ENCODE peak calls at places on chromosomes 16 and 17, in eight cellular contexts. W, T, E, U, I, N, O and D are unnamed samples.

GRCh38 chr16:4008116-4008515 is 108.1 kb downstream of the ADCY9 start:
- DNase-seq in W (no peak), T (no peak), E (no peak), U (no peak), I (no peak), N (no peak), O (no peak), D (no peak)

GRCh38 chr17:62093188-62094155 is 28.4 kb upstream of the MED13 start:
- DNase-seq in W (peak), T (peak), E (no peak), U (peak), I (peak), N (no peak), O (no peak), D (no peak)

GRCh38 chr16:89167425-89167941 is 4.1 kb upstream of the CDH15 start:
- DNase-seq in W (peak), T (peak), E (no peak), U (peak), I (peak), N (peak), O (peak), D (peak)

GRCh38 chr16:66977341-66978113 is 10.9 kb upstream of the CES4A start:
- DNase-seq in W (peak), T (peak), E (peak), U (peak), I (peak), N (peak), O (peak), D (peak)

GRCh38 chr16:8944113-8944765 is 19.5 kb downstream of the USP7 start:
- DNase-seq in W (no peak), T (no peak), E (no peak), U (no peak), I (no peak), N (no peak), O (no peak), D (no peak)

GRCh38 chr17:40448639-40449261 is 5.5 kb downstream of the IGFBP4 start:
- DNase-seq in W (no peak), T (no peak), E (no peak), U (peak), I (no peak), N (no peak), O (peak), D (no peak)

GRCh38 chr17:49819118-49819517 is 28.8 kb downstream of the TAC4 start:
- DNase-seq in W (no peak), T (no peak), E (no peak), U (no peak), I (no peak), N (no peak), O (no peak), D (no peak)

GRCh38 chr16:19697756-19698318 is 20.2 kb downstream of the KNOP1 start:
- DNase-seq in W (no peak), T (no peak), E (no peak), U (peak), I (no peak), N (no peak), O (no peak), D (no peak)

GRCh38 chr17:7854078-7854777 is 638 bp upstream of the TMEM88 start:
- DNase-seq in W (no peak), T (no peak), E (no peak), U (no peak), I (no peak), N (peak), O (peak), D (no peak)

GRCh38 chr17:67289174-67289876 is 44.3 kb upstream of the HELZ start:
- DNase-seq in W (peak), T (no peak), E (peak), U (no peak), I (peak), N (no peak), O (peak), D (no peak)

GRCh38 chr17:7705269-7706255 is 560 bp downstream of the EFNB3 start:
- DNase-seq in W (no peak), T (no peak), E (no peak), U (no peak), I (no peak), N (no peak), O (no peak), D (no peak)

GRCh38 chr17:77215281-77215680 is 74.5 kb downstream of the SEC14L1 start:
- DNase-seq in W (no peak), T (no peak), E (no peak), U (no peak), I (no peak), N (no peak), O (no peak), D (no peak)
- H3K27ac ChIP-seq in W (no peak), T (no peak), E (no peak), U (no peak), I (no peak), N (no peak), O (no peak), D (no peak)

DNA sequence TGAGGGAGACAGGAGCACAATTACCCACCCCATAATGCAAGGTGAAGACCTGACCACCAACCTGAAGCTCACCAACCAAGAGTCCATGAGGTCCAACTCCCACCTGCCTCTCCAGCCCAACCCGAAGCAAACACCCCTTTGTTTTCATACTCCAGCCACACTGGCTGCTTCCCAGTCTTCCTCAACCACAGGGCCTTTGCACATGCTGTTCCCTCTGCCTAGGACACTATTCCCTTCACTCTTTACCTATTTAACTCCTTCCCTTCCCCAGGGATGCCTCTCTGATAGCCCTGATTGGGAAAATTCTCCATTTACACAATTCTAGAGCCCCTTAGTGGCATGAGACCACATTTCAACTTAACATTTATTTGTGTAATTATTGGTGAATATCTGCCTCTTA is 86.0 kb downstream of the VAT1L start:
- DNase-seq in W (no peak), T (no peak), E (no peak), U (no peak), I (no peak), N (no peak), O (no peak), D (no peak)
- H3K27ac ChIP-seq in W (no peak), T (no peak), E (no peak), U (no peak), I (no peak), N (no peak), O (no peak), D (no peak)

GRCh38 chr17:956905-957304 is 22.7 kb downstream of the NXN start:
- DNase-seq in W (peak), T (peak), E (no peak), U (peak), I (no peak), N (no peak), O (peak), D (no peak)
- H3K27ac ChIP-seq in W (no peak), T (no peak), E (no peak), U (peak), I (no peak), N (no peak), O (peak), D (no peak)

DNA sequence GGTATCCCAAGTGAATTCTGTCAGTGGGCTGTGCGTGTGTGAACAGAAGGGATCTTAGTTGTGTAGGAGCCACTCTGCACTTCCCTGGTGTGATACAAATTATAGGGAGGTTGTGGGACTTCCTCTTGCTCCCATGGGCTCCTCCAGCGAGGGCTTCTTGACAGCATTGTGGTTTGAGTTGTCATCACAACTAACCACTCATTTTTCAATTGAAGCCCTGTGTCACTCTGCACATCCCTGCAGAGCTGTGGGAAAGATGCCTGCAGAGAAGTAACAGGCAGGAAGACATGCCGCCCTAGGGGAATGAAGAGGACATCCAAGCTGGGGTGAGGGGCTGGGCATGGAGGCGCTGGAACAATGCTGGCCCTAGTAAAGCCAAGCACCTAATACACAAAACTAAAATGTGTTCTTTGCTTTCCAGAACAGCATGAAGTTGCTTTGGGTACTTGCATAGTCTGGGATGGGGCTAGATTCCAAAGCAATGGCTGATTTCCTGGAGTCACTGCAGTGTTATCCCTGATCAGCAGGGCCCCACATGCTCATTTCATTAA is 692.5 kb downstream of the TOX3 start:
- DNase-seq in W (no peak), T (no peak), E (no peak), U (no peak), I (no peak), N (no peak), O (no peak), D (no peak)
- H3K27ac ChIP-seq in W (no peak), T (no peak), E (no peak), U (no peak), I (no peak), N (no peak), O (no peak), D (no peak)

GRCh38 chr16:81650281-81650680 is 128.8 kb upstream of the PLCG2 start:
- DNase-seq in W (no peak), T (no peak), E (no peak), U (no peak), I (no peak), N (no peak), O (no peak), D (no peak)
- H3K27ac ChIP-seq in W (no peak), T (no peak), E (no peak), U (peak), I (no peak), N (peak), O (no peak), D (no peak)